ENCODE peak calls at places on chromosomes 12 and 14, in five cellular contexts. One of them, this sample, is unnamed.

GRCh38 chr14:78997811-78998210 is 827.6 kb downstream of the NRXN3 start:
- DNase-seq in left ventricle myocardium inferior: no peak
- DNase-seq in PC-3: no peak
- DNase-seq in cardiac muscle cell: peak; percentile 71
- DNase-seq in heart right ventricle: peak; percentile 8
- DNase-seq in this sample: no peak

GRCh38 chr12:57276935-57277563 is 26.1 kb upstream of the STAC3 start:
- DNase-seq in PC-3: peak; percentile 52
- DNase-seq in heart right ventricle: no peak
- DNase-seq in cardiac muscle cell: peak; percentile 32
- DNase-seq in left ventricle myocardium inferior: no peak
- DNase-seq in this sample: no peak

GRCh38 chr12:18975933-18976332 is 153.6 kb upstream of the PLEKHA5 start:
- DNase-seq in cardiac muscle cell: no peak
- DNase-seq in heart right ventricle: no peak
- DNase-seq in PC-3: no peak
- DNase-seq in left ventricle myocardium inferior: no peak
- DNase-seq in this sample: no peak

GRCh38 chr12:68786929-68787328 is 21.0 kb upstream of the MDM2 start:
- DNase-seq in cardiac muscle cell: no peak
- DNase-seq in heart right ventricle: no peak
- DNase-seq in PC-3: no peak
- DNase-seq in left ventricle myocardium inferior: no peak
- DNase-seq in this sample: no peak

GRCh38 chr14:93793555-93793954 is 5.3 kb upstream of the PRIMA1 start:
- DNase-seq in PC-3: no peak
- DNase-seq in cardiac muscle cell: no peak
- DNase-seq in left ventricle myocardium inferior: no peak
- DNase-seq in heart right ventricle: no peak
- DNase-seq in this sample: no peak

GRCh38 chr12:50442178-50442908 is 41.7 kb downstream of the LARP4 start:
- DNase-seq in cardiac muscle cell: no peak
- DNase-seq in heart right ventricle: no peak
- DNase-seq in left ventricle myocardium inferior: no peak
- DNase-seq in PC-3: no peak
- DNase-seq in this sample: no peak

GRCh38 chr12:117101953-117102833 is 3.0 kb upstream of the TESC start:
- DNase-seq in heart right ventricle: no peak
- DNase-seq in cardiac muscle cell: no peak
- DNase-seq in left ventricle myocardium inferior: no peak
- DNase-seq in PC-3: no peak
- DNase-seq in this sample: no peak

GRCh38 chr14:28375295-28375694 is 391.3 kb upstream of the FOXG1 start:
- DNase-seq in PC-3: peak; percentile 56
- DNase-seq in heart right ventricle: no peak
- DNase-seq in left ventricle myocardium inferior: no peak
- DNase-seq in cardiac muscle cell: peak; percentile 79
- DNase-seq in this sample: no peak

GRCh38 chr12:104790296-104791125 is 167.6 kb downstream of the SLC41A2 start:
- DNase-seq in left ventricle myocardium inferior: peak; percentile 47
- DNase-seq in cardiac muscle cell: peak; percentile 23
- DNase-seq in PC-3: peak; percentile 31
- DNase-seq in heart right ventricle: peak; percentile 23
- DNase-seq in this sample: peak; percentile 61

GRCh38 chr12:65565601-65566560 is 258.4 kb upstream of the HMGA2 start:
- DNase-seq in heart right ventricle: no peak
- DNase-seq in PC-3: peak; percentile 73
- DNase-seq in cardiac muscle cell: peak; percentile 96
- DNase-seq in left ventricle myocardium inferior: no peak
- DNase-seq in this sample: no peak

GRCh38 chr14:101743701-101744100 is 17.8 kb upstream of the PPP2R5C start:
- DNase-seq in heart right ventricle: no peak
- DNase-seq in left ventricle myocardium inferior: no peak
- DNase-seq in cardiac muscle cell: no peak
- DNase-seq in PC-3: no peak
- DNase-seq in this sample: no peak

GRCh38 chr14:96783306-96784224 is 13.6 kb upstream of the VRK1 start:
- DNase-seq in PC-3: peak; percentile 83
- DNase-seq in left ventricle myocardium inferior: no peak
- DNase-seq in heart right ventricle: no peak
- DNase-seq in cardiac muscle cell: no peak
- DNase-seq in this sample: no peak

GRCh38 chr12:93698307-93699092 is 21.3 kb downstream of the CRADD start:
- DNase-seq in cardiac muscle cell: peak; percentile 17
- DNase-seq in PC-3: peak; percentile 42
- DNase-seq in left ventricle myocardium inferior: no peak
- DNase-seq in heart right ventricle: no peak
- DNase-seq in this sample: no peak

GRCh38 chr12:20421338-20421890 is 53.1 kb downstream of the PDE3A start:
- DNase-seq in left ventricle myocardium inferior: peak; percentile 26
- DNase-seq in PC-3: no peak
- DNase-seq in heart right ventricle: no peak
- DNase-seq in cardiac muscle cell: no peak
- DNase-seq in this sample: no peak

GRCh38 chr12:124323771-124324530 is 29.1 kb downstream of the RFLNA start:
- DNase-seq in PC-3: peak; percentile 38
- DNase-seq in cardiac muscle cell: no peak
- DNase-seq in heart right ventricle: no peak
- DNase-seq in left ventricle myocardium inferior: no peak
- DNase-seq in this sample: no peak

GRCh38 chr12:103780093-103780440 is 61.0 kb downstream of the NT5DC3 start:
- DNase-seq in PC-3: no peak
- DNase-seq in left ventricle myocardium inferior: no peak
- DNase-seq in heart right ventricle: no peak
- DNase-seq in cardiac muscle cell: peak; percentile 23
- DNase-seq in this sample: no peak

GRCh38 chr14:92625213-92625612 is 111.6 kb downstream of the RIN3 start:
- DNase-seq in left ventricle myocardium inferior: no peak
- DNase-seq in PC-3: peak; percentile 95
- DNase-seq in cardiac muscle cell: peak; percentile 90
- DNase-seq in heart right ventricle: no peak
- DNase-seq in this sample: no peak

GRCh38 chr12:123250471-123251383 is 17.5 kb downstream of the MTRFR start:
- DNase-seq in left ventricle myocardium inferior: no peak
- DNase-seq in cardiac muscle cell: no peak
- DNase-seq in PC-3: peak; percentile 89
- DNase-seq in heart right ventricle: no peak
- DNase-seq in this sample: no peak

GRCh38 chr14:74620497-74620921 is 8.5 kb upstream of the LTBP2 start:
- DNase-seq in left ventricle myocardium inferior: no peak
- DNase-seq in heart right ventricle: no peak
- DNase-seq in cardiac muscle cell: peak; percentile 79
- DNase-seq in PC-3: peak; percentile 93
- DNase-seq in this sample: no peak

GRCh38 chr14:85634205-85634604 is 104.3 kb downstream of the FLRT2 start:
- DNase-seq in PC-3: no peak
- DNase-seq in cardiac muscle cell: peak; percentile 14
- DNase-seq in left ventricle myocardium inferior: no peak
- DNase-seq in heart right ventricle: no peak
- DNase-seq in this sample: no peak

GRCh38 chr14:75452900-75453816 is 25.3 kb downstream of the JDP2 start:
- DNase-seq in cardiac muscle cell: peak; percentile 97
- DNase-seq in left ventricle myocardium inferior: peak; percentile 64
- DNase-seq in PC-3: peak; percentile 5
- DNase-seq in heart right ventricle: peak; percentile 39
- DNase-seq in this sample: peak; percentile 92

GRCh38 chr14:92538412-92539017 is 24.9 kb downstream of the RIN3 start:
- DNase-seq in left ventricle myocardium inferior: no peak
- DNase-seq in heart right ventricle: no peak
- DNase-seq in PC-3: no peak
- DNase-seq in cardiac muscle cell: no peak
- DNase-seq in this sample: no peak

GRCh38 chr12:81181701-81182100 is 103.8 kb downstream of the ACSS3 start:
- DNase-seq in PC-3: no peak
- DNase-seq in left ventricle myocardium inferior: no peak
- DNase-seq in heart right ventricle: no peak
- DNase-seq in cardiac muscle cell: peak; percentile 21
- DNase-seq in this sample: no peak

GRCh38 chr12:95179011-95179410 is 38.3 kb downstream of the FGD6 start:
- DNase-seq in heart right ventricle: no peak
- DNase-seq in PC-3: no peak
- DNase-seq in cardiac muscle cell: no peak
- DNase-seq in left ventricle myocardium inferior: no peak
- DNase-seq in this sample: no peak

GRCh38 chr12:49580572-49581535 is 12.9 kb upstream of the MCRS1 start:
- DNase-seq in PC-3: peak; percentile 90
- DNase-seq in cardiac muscle cell: peak; percentile 80
- DNase-seq in heart right ventricle: peak; percentile 80
- DNase-seq in left ventricle myocardium inferior: peak; percentile 63
- DNase-seq in this sample: peak; percentile 79

GRCh38 chr12:24069532-24070395 is 120.3 kb upstream of the SOX5 start:
- DNase-seq in left ventricle myocardium inferior: no peak
- DNase-seq in cardiac muscle cell: peak; percentile 60
- DNase-seq in PC-3: peak; percentile 17
- DNase-seq in heart right ventricle: no peak
- DNase-seq in this sample: no peak

GRCh38 chr12:76387614-76388013 is 39.4 kb upstream of the BBS10 start:
- DNase-seq in heart right ventricle: no peak
- DNase-seq in PC-3: no peak
- DNase-seq in cardiac muscle cell: no peak
- DNase-seq in left ventricle myocardium inferior: no peak
- DNase-seq in this sample: no peak

GRCh38 chr12:76379261-76379660 is 31.0 kb upstream of the BBS10 start:
- DNase-seq in cardiac muscle cell: no peak
- DNase-seq in left ventricle myocardium inferior: no peak
- DNase-seq in heart right ventricle: no peak
- DNase-seq in PC-3: no peak
- DNase-seq in this sample: no peak

GRCh38 chr12:76383988-76384387 is 35.8 kb upstream of the BBS10 start:
- DNase-seq in cardiac muscle cell: no peak
- DNase-seq in PC-3: no peak
- DNase-seq in left ventricle myocardium inferior: no peak
- DNase-seq in heart right ventricle: no peak
- DNase-seq in this sample: no peak

GRCh38 chr12:76384560-76384959 is 36.3 kb upstream of the BBS10 start:
- DNase-seq in heart right ventricle: no peak
- DNase-seq in cardiac muscle cell: no peak
- DNase-seq in left ventricle myocardium inferior: no peak
- DNase-seq in PC-3: no peak
- DNase-seq in this sample: no peak
- H3K36me3 ChIP-seq in heart right ventricle: peaks cover 15% of the 10 kb centered on the region
- H3K36me3 ChIP-seq in cardiac muscle cell: peaks cover 28% of the 10 kb centered on the region
- H3K36me3 ChIP-seq in left ventricle myocardium inferior: peaks cover 68% of the 10 kb centered on the region
- H3K36me3 ChIP-seq in PC-3: peaks cover 3% of the 10 kb centered on the region
- H3K36me3 ChIP-seq in this sample: peaks cover 20% of the 10 kb centered on the region

GRCh38 chr12:106280101-106280500 is 22.4 kb upstream of the TCP11L2 start:
- DNase-seq in heart right ventricle: no peak
- DNase-seq in left ventricle myocardium inferior: no peak
- DNase-seq in PC-3: no peak
- DNase-seq in cardiac muscle cell: no peak
- DNase-seq in this sample: no peak
- H3K4me1 ChIP-seq in heart right ventricle: peaks cover 11% of the 10 kb centered on the region
- H3K4me1 ChIP-seq in left ventricle myocardium inferior: peaks cover 32% of the 10 kb centered on the region
- H3K4me1 ChIP-seq in PC-3: peaks cover 24% of the 10 kb centered on the region
- H3K4me1 ChIP-seq in cardiac muscle cell: peaks cover 23% of the 10 kb centered on the region
- H3K4me1 ChIP-seq in this sample: no peaks in the 10 kb centered on the region

DNA sequence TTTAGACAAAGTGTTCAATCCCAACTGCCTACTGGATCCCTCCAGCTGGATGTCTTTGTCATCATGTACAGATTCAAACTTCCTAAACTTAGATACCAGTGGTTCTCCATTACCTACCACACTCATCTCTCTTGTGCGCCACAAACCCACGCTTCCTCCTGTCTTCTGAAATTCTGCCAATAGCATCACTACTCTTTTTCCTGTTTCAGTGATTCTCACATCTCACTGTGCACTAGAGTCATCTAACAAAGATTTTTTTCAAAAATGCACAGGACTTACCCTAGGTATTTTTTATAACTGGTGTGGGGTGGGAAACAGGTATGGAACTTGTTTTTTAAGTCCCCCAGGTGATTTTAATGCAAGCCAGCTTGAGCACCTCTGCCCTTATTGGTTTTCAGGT is 5.9 kb downstream of the PSMB5 start:
- DNase-seq in PC-3: no peak
- DNase-seq in left ventricle myocardium inferior: no peak
- DNase-seq in cardiac muscle cell: no peak
- DNase-seq in heart right ventricle: no peak
- DNase-seq in this sample: no peak
- H3K36me3 ChIP-seq in PC-3: peaks cover 50% of the 10 kb centered on the region
- H3K36me3 ChIP-seq in left ventricle myocardium inferior: peaks cover 77% of the 10 kb centered on the region
- H3K36me3 ChIP-seq in cardiac muscle cell: peaks cover 30% of the 10 kb centered on the region
- H3K36me3 ChIP-seq in heart right ventricle: peaks cover 16% of the 10 kb centered on the region
- H3K36me3 ChIP-seq in this sample: peaks cover 44% of the 10 kb centered on the region

DNA sequence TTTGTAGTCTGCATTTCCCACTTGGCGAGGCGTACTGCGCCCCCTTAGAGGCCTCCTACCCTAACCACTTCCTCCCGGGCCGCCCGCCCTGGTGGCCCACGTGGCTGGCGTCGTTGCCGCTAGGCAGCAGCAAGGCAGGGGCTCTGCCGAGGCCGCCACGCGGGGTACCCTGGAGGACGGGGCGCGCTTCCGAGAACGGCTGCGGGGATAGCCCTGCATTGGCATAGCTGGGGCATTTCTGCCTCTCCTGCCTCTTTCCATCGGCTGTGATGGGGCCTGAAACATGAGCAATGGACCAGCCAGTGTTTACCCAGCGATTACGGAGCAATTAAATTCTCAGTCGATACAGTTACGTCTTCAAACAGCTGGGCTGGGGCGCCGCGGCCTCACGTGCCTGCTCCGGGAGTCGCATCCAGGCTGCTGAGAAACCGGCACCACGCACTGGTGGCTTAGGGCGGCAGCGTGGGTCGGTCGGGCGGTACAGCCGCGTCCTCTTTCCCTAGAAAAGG is 38.1 kb downstream of the IQSEC3 start:
- DNase-seq in cardiac muscle cell: peak; percentile 21
- DNase-seq in PC-3: no peak
- DNase-seq in heart right ventricle: no peak
- DNase-seq in left ventricle myocardium inferior: no peak
- DNase-seq in this sample: no peak
- H3K4me1 ChIP-seq in cardiac muscle cell: peaks cover 14% of the 10 kb centered on the region
- H3K4me1 ChIP-seq in PC-3: no peaks in the 10 kb centered on the region
- H3K4me1 ChIP-seq in heart right ventricle: peaks cover 9% of the 10 kb centered on the region
- H3K4me1 ChIP-seq in left ventricle myocardium inferior: peaks cover 6% of the 10 kb centered on the region
- H3K4me1 ChIP-seq in this sample: no peaks in the 10 kb centered on the region

DNA sequence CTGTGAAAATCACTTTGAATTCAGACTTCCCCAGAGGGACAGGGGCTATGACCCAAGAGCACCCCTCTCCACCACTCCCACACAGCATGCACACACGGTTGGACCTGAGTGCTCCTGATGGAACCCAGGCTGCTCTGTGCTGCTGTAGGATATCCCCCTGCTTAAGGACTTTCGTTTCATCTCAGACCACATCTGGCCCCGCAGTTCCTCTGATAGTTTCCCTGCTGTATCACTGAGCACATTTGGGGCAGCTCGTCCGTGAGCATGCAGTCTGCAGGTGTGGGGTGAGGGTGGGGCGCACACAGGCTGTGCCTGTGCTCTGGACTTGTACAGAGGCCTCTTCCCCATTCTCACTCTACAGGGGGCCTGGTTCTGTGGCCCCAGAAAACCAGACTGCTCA is 345.2 kb upstream of the FKBP4 start:
- DNase-seq in heart right ventricle: no peak
- DNase-seq in left ventricle myocardium inferior: no peak
- DNase-seq in PC-3: no peak
- DNase-seq in cardiac muscle cell: no peak
- DNase-seq in this sample: no peak
- H3K36me3 ChIP-seq in heart right ventricle: no peaks in the 10 kb centered on the region
- H3K36me3 ChIP-seq in left ventricle myocardium inferior: peaks cover 6% of the 10 kb centered on the region
- H3K36me3 ChIP-seq in PC-3: no peaks in the 10 kb centered on the region
- H3K36me3 ChIP-seq in cardiac muscle cell: no peaks in the 10 kb centered on the region
- H3K36me3 ChIP-seq in this sample: no peaks in the 10 kb centered on the region

GRCh38 chr12:71160585-71160984 is 2.8 kb upstream of the TSPAN8 start:
- DNase-seq in heart right ventricle: no peak
- DNase-seq in PC-3: peak; percentile 53
- DNase-seq in left ventricle myocardium inferior: no peak
- DNase-seq in cardiac muscle cell: peak; percentile 30
- DNase-seq in this sample: no peak
- H3K4me1 ChIP-seq in heart right ventricle: no peaks in the 10 kb centered on the region
- H3K4me1 ChIP-seq in PC-3: peaks cover 80% of the 10 kb centered on the region
- H3K4me1 ChIP-seq in left ventricle myocardium inferior: no peaks in the 10 kb centered on the region
- H3K4me1 ChIP-seq in cardiac muscle cell: no peaks in the 10 kb centered on the region
- H3K4me1 ChIP-seq in this sample: peaks cover 34% of the 10 kb centered on the region

This sample was measured in tibial artery.